ENCODE peak calls at places on chromosomes 11 and 22, in eight cellular contexts. C is PC-3, S is heart left ventricle, J is endothelial cell, D is BJ, M is cardiac muscle cell, G is psoas muscle, B is B cell. E is an unnamed sample.

GRCh38 chr11:28674432-28675076 is 566.4 kb downstream of the METTL15 start:
- DNase-seq in C (peak), S (no peak), J (peak), D (peak), M (peak), G (no peak), B (no peak), E (peak)

GRCh38 chr11:10409207-10409661 is 45.8 kb upstream of the AMPD3 start:
- DNase-seq in C (no peak), S (no peak), J (no peak), D (no peak), M (no peak), G (peak), B (no peak), E (no peak)

GRCh38 chr11:30583505-30584280 is 2.5 kb downstream of the MPPED2 start:
- DNase-seq in C (no peak), S (peak), J (peak), D (no peak), M (no peak), G (peak), B (no peak), E (no peak)

GRCh38 chr11:19525714-19526113 is 186.9 kb upstream of the NAV2 start:
- DNase-seq in C (no peak), S (no peak), J (no peak), D (no peak), M (no peak), G (no peak), B (no peak), E (no peak)

GRCh38 chr11:66857234-66857926 is 516 bp downstream of the LRFN4 start:
- DNase-seq in C (no peak), S (peak), J (no peak), D (no peak), M (no peak), G (no peak), B (no peak), E (no peak)

GRCh38 chr11:120489799-120490198 is 21.7 kb upstream of the GRIK4 start:
- DNase-seq in C (no peak), S (no peak), J (no peak), D (no peak), M (no peak), G (no peak), B (no peak), E (no peak)

GRCh38 chr11:133692371-133692770 is 152.9 kb downstream of the SPATA19 start:
- DNase-seq in C (no peak), S (no peak), J (no peak), D (no peak), M (no peak), G (no peak), B (no peak), E (no peak)

GRCh38 chr11:61795459-61795858 is 2.7 kb downstream of the FEN1 start:
- DNase-seq in C (no peak), S (no peak), J (no peak), D (no peak), M (no peak), G (no peak), B (no peak), E (no peak)

GRCh38 chr11:64794526-64794925 is 8.5 kb downstream of the MAP4K2 start:
- DNase-seq in C (no peak), S (no peak), J (no peak), D (no peak), M (no peak), G (no peak), B (no peak), E (no peak)

GRCh38 chr11:71302911-71303310 is 50.5 kb upstream of the SHANK2 start:
- DNase-seq in C (peak), S (no peak), J (no peak), D (no peak), M (no peak), G (no peak), B (no peak), E (no peak)
- TF ChIP-seq CTCF in C (peak), S (no peak), J (no peak), D (peak), M (no peak), G (no peak), B (no peak), E (peak)

GRCh38 chr11:112004389-112004788 is 20.8 kb upstream of the DLAT start:
- DNase-seq in C (peak), S (no peak), J (peak), D (no peak), M (no peak), G (no peak), B (peak), E (no peak)
- TF ChIP-seq CTCF in C (peak), S (peak), J (peak), D (peak), M (peak), G (no peak), B (peak), E (peak)

DNA sequence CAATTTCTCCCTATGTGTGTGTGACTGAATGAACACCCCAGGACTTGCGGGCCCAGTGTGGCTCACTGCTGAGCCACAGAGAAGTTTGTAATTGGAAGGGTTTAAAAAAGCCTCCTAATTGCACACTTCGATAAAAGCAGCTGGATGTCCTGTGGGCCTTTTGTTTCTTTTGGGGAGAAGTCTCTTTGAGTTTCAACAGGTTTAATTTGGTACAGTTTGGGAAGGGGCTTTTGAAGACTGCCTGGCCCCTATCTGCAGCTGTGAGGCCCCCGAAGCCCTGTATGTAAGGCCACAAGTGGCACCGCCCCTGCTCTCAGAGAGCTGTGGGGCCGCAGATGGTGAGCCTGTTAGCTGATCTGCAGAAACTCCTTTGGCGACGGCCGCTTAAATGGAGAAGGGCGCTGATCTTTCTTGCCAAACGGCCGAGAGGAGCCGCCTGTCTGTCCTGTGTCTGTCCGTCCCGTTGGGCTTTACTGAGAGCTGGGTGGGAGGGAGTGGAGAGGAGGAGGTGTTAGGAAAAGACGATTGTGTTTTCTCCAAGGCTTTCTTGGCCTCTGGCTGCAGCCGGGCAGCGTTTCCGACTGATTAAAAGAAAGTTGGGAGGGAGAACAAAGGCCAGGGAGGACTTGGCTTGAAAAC is 2.1 kb downstream of the FBLN1 start:
- DNase-seq in C (no peak), S (peak), J (peak), D (no peak), M (peak), G (peak), B (no peak), E (peak)
- TF ChIP-seq CTCF in C (no peak), S (no peak), J (no peak), D (no peak), M (no peak), G (no peak), B (no peak), E (no peak)

DNA sequence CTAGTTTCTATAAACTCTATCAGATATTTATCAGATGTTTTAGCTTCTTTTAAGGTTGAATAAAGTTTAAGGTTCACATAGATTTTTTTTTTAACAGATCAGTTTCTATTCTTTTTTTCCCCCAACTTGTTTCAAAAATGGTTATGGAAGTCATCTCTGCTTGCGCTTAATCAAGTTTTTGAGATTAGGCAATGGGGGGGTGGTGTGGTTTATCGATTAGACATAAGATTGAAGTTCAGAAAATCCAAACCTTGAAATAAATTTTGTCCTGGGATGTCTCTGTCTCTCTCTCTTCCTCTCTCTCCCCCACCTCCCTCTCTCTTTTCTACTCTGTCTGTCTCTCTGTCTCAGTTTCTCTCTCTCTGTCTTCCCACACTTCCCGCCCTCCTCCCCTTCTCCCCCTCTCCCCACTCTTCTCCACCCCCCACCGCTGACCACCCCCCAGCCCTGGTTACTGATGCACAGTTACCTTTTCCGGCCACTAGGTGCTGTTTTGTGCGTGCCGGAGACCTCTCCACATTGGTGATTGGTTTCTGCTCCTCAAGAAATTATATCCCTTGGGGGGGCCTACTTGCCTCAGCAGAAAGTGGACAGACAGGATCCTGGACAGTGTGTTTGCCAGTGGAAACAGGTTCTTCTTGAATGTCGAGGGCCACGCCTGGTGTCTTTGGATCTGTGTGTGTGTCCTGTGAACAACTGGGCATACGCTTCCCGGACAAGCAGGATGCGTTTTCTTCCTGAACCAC is 29.7 kb upstream of the ANO1 start:
- DNase-seq in C (peak), S (no peak), J (peak), D (no peak), M (no peak), G (no peak), B (no peak), E (no peak)
- TF ChIP-seq CTCF in C (peak), S (peak), J (peak), D (no peak), M (peak), G (no peak), B (no peak), E (peak)

GRCh38 chr22:45240137-45240809 is 421 bp downstream of the KIAA0930 start:
- DNase-seq in C (no peak), S (peak), J (peak), D (no peak), M (peak), G (peak), B (peak), E (no peak)

GRCh38 chr22:45246060-45246985 is 5.6 kb upstream of the KIAA0930 start:
- DNase-seq in C (peak), S (peak), J (no peak), D (peak), M (peak), G (peak), B (no peak), E (peak)

GRCh38 chr22:45240810-45241631 is at the start of gene KIAA0930:
- DNase-seq in C (peak), S (peak), J (peak), D (no peak), M (peak), G (peak), B (peak), E (peak)

GRCh38 chr22:45239378-45240136 is 1.1 kb downstream of the KIAA0930 start:
- DNase-seq in C (no peak), S (peak), J (no peak), D (no peak), M (no peak), G (no peak), B (no peak), E (no peak)

DNA sequence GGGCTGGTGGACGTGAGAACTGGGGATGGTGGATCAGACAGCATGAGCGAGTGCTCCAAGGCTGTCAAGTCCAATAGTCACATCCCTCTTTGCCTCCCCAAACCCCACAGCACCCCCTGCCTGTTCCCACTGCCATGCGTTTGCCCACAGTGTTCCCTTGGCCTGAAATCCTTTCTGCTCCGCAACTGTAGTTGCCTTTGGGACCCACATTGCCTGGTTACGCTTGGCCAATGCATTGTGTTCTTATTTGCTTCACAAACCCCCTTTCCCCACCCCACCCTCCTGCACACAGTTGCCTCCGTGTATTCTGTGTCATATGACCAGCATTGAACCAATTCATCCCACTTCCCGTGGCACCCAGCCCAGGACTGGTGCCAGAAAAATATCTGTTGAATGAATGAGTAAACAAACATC is 2.1 kb upstream of the KIAA0930 start:
- DNase-seq in C (peak), S (peak), J (no peak), D (no peak), M (peak), G (no peak), B (no peak), E (no peak)
- TF ChIP-seq CTCF in C (peak), S (no peak), J (no peak), D (no peak), M (no peak), G (no peak), B (no peak), E (peak)

DNA sequence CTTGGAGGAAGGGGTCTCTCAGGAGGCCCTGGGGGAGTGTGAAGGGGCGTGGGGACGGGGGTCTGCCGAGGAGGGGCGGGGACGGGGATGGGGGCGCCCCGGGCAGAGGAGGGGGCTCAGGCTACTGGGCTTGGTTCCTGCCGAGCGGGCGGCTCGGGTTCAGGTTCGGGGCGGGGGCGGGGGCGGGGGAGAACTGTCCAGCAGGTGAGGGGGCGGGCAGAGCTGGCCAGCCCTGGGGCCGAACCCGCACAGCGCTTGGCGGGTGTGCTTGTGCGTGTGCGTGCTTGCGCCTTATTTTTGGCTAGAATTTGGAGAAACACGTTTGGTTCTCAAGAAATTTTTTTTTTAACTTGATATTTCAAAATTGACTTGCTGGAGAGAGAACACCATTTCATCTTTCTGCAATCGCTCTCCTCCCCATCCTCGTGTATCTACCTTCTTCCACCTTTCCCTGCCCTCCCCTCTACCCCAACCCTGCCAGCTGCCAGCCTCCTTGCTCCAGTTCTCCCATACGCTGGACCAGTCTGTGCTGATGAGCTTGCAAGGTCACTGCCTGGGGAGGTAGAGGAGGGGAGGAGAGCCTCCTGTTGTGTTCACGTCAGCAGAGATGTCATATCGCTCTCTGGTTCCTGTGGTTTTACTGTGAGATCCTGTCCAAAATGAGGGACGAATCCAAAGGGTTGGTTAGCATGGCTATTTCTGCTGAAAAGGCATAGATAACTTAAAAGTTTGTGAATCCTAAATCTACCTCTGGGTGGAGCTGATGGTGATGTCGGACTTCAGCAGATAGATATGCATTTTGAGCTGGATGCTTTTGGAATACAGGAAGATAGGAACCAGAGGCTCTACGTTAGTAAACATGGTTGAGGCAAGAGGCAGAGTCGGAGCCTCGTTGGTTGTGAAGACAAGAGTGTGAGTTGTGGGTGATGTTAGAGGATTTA is 668 bp downstream of the MADD start:
- DNase-seq in C (peak), S (peak), J (peak), D (no peak), M (peak), G (no peak), B (peak), E (peak)
- TF ChIP-seq CTCF in C (peak), S (no peak), J (no peak), D (peak), M (no peak), G (no peak), B (no peak), E (peak)

GRCh38 chr11:32385998-32386397 is 49.3 kb downstream of the WT1 start:
- DNase-seq in C (peak), S (no peak), J (peak), D (no peak), M (peak), G (no peak), B (no peak), E (peak)
- TF ChIP-seq CTCF in C (peak), S (peak), J (no peak), D (peak), M (peak), G (no peak), B (no peak), E (peak)

GRCh38 chr22:18113680-18114394 is 3.2 kb downstream of the TUBA8 start:
- DNase-seq in C (no peak), S (no peak), J (peak), D (no peak), M (no peak), G (no peak), B (no peak), E (no peak)
- TF ChIP-seq CTCF in C (no peak), S (no peak), J (no peak), D (no peak), M (no peak), G (no peak), B (no peak), E (no peak)

E was measured in HFFc6.